ENCODE peak calls at places on chromosome 1, in seven cellular contexts. T is H7; S is MCF 10A; B is stimulated activated CD8-positive, alpha-beta memory T cell treated with anti-CD3 and anti-CD28 coated beads, Interleukin-15, amount 100 ng/mL, for 4 hours; Z is hepatic stellate cell; P is memory B cell; M is NCI-H345. H is an unnamed sample.

GRCh38 chr1:109243860-109244552 is 5.3 kb upstream of the CELSR2 start:
- DNase-seq in T (no peak), S (no peak), B (no peak), Z (no peak), P (no peak), M (no peak), H (no peak)

GRCh38 chr1:68826861-68827260 is 330.0 kb upstream of the DEPDC1 start:
- DNase-seq in T (no peak), S (no peak), B (no peak), Z (no peak), P (no peak), M (no peak), H (no peak)

GRCh38 chr1:213987876-213988638 is at the start of gene PROX1:
- DNase-seq in T (peak), S (peak), B (no peak), Z (peak), P (no peak), M (peak), H (peak)

GRCh38 chr1:85462931-85463665 is 1.9 kb downstream of the DDAH1 start:
- DNase-seq in T (no peak), S (no peak), B (no peak), Z (no peak), P (no peak), M (no peak), H (no peak)

GRCh38 chr1:176826265-176826664 is 338.2 kb downstream of the ASTN1 start:
- DNase-seq in T (no peak), S (no peak), B (no peak), Z (no peak), P (no peak), M (peak), H (no peak)

GRCh38 chr1:52970149-52970548 is 43.1 kb downstream of the SCP2 start:
- DNase-seq in T (peak), S (peak), B (no peak), Z (no peak), P (no peak), M (no peak), H (no peak)

GRCh38 chr1:2031546-2032540 is 12.7 kb downstream of the GABRD start:
- DNase-seq in T (peak), S (no peak), B (no peak), Z (no peak), P (no peak), M (no peak), H (no peak)

GRCh38 chr1:168664069-168664834 is 64.8 kb downstream of the DPT start:
- DNase-seq in T (no peak), S (no peak), B (no peak), Z (no peak), P (no peak), M (no peak), H (no peak)